ENCODE peak calls at places on chromosome 10, in five cellular contexts. D is upper lobe of left lung, X is HepG2, Q is GM12878, V is K562. T is an unnamed sample.

GRCh38 chr10:11677480-11677879 is 64.7 kb upstream of the ECHDC3 start:
- ATAC-seq in D (no peak), X (no peak), Q (peak; percentile 27), V (no peak), T (no peak)

GRCh38 chr10:7363700-7364099 is 47.1 kb downstream of the SFMBT2 start:
- ATAC-seq in D (no peak), X (no peak), Q (no peak), V (no peak), T (no peak)

GRCh38 chr10:373516-374309 is 238.5 kb downstream of the ZMYND11 start:
- ATAC-seq in D (no peak), X (peak; percentile 64), Q (no peak), V (no peak), T (no peak)

GRCh38 chr10:44935201-44935960 is 24.2 kb upstream of the RASSF4 start:
- ATAC-seq in D (no peak), X (peak; percentile 84), Q (no peak), V (no peak), T (peak; percentile 46)

GRCh38 chr10:132320776-132321469 is 11.1 kb upstream of the LRRC27 start:
- ATAC-seq in D (peak; percentile 8), X (no peak), Q (no peak), V (peak; percentile 10), T (no peak)

GRCh38 chr10:121245799-121246198 is 352.4 kb downstream of the FGFR2 start:
- ATAC-seq in D (no peak), X (no peak), Q (no peak), V (no peak), T (no peak)

GRCh38 chr10:69321037-69321715 is 42.9 kb downstream of the HK1 start:
- ATAC-seq in D (no peak), X (no peak), Q (no peak), V (no peak), T (no peak)

GRCh38 chr10:1115262-1115955 is 59.2 kb downstream of the WDR37 start:
- ATAC-seq in D (no peak), X (no peak), Q (no peak), V (no peak), T (no peak)

GRCh38 chr10:43707755-43708154 is 59.1 kb upstream of the ZNF32 start:
- ATAC-seq in D (no peak), X (peak; percentile 64), Q (no peak), V (no peak), T (peak; percentile 57)

GRCh38 chr10:74542077-74542476 is 284.3 kb upstream of the KAT6B start:
- ATAC-seq in D (peak; percentile 73), X (no peak), Q (no peak), V (no peak), T (peak; percentile 91)

GRCh38 chr10:100829103-100829870 is 83.5 kb upstream of the SLF2 start:
- ATAC-seq in D (no peak), X (peak; percentile 24), Q (peak; percentile 16), V (peak; percentile 36), T (peak; percentile 10)

GRCh38 chr10:33274096-33274785 is 60.2 kb downstream of the NRP1 start:
- ATAC-seq in D (peak; percentile 20), X (no peak), Q (no peak), V (no peak), T (no peak)

GRCh38 chr10:18571780-18572179 is 79.6 kb downstream of the NSUN6 start:
- ATAC-seq in D (no peak), X (no peak), Q (no peak), V (no peak), T (no peak)

GRCh38 chr10:90227259-90227658 is 525.9 kb downstream of the KIF20B start:
- ATAC-seq in D (no peak), X (no peak), Q (peak; percentile 42), V (no peak), T (no peak)

GRCh38 chr10:62095341-62096071 is 173.1 kb downstream of the RTKN2 start:
- ATAC-seq in D (no peak), X (peak; percentile 36), Q (no peak), V (no peak), T (peak; percentile 36)

GRCh38 chr10:119469325-119469707 is 73.2 kb downstream of the RGS10 start:
- ATAC-seq in D (no peak), X (no peak), Q (no peak), V (no peak), T (no peak)

GRCh38 chr10:21406595-21407218 is 118.8 kb downstream of the SKIDA1 start:
- ATAC-seq in D (no peak), X (no peak), Q (peak; percentile 67), V (peak; percentile 75), T (no peak)

GRCh38 chr10:79069325-79070090 is 742 bp downstream of the ZMIZ1 start:
- ATAC-seq in D (no peak), X (no peak), Q (peak; percentile 23), V (peak; percentile 22), T (no peak)

GRCh38 chr10:96642973-96643372 is 56.2 kb upstream of the TM9SF3 start:
- ATAC-seq in D (peak; percentile 52), X (peak; percentile 84), Q (peak; percentile 78), V (peak; percentile 93), T (no peak)

GRCh38 chr10:47038881-47039557 is 127.8 kb downstream of the PTPN20 start:
- ATAC-seq in D (no peak), X (no peak), Q (no peak), V (peak; percentile 56), T (no peak)

GRCh38 chr10:77746313-77746712 is 108.7 kb upstream of the KCNMA1 start:
- ATAC-seq in D (no peak), X (no peak), Q (no peak), V (peak; percentile 72), T (peak; percentile 71)

GRCh38 chr10:71505366-71505760 is 108.6 kb downstream of the CDH23 start:
- ATAC-seq in D (no peak), X (no peak), Q (no peak), V (no peak), T (no peak)
- TF ChIP-seq CTCF in D (no peak), X (no peak), Q (no peak), V (no peak), T (no peak)

GRCh38 chr10:129641351-129641750 is 174.3 kb downstream of the MGMT start:
- ATAC-seq in D (no peak), X (no peak), Q (no peak), V (no peak), T (no peak)
- H3K27me3 ChIP-seq in D (no peaks in the 10 kb centered on the region), X (no peaks in the 10 kb centered on the region), Q (no peaks in the 10 kb centered on the region), V (peaks cover 23% of the 10 kb centered on the region), T (no peaks in the 10 kb centered on the region)

DNA sequence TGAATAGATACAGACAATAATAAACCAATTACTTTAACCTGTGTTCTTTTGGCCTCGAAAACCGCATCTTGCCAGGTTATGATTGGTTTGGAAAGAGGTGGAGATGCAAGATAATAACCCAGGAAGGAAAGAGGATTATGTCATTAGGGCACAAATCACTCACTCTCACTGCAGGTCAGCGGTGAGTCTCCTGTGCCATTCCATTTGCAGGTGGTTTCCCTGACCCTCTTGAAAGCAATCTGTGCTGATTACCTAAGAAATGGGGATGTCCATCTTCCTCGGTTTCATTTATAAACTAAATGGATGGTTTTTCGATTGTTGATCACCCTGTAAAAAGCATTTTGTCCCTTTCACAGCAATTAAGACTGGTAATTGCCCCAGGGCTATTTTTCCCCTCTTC is 257.6 kb downstream of the IPMK start:
- ATAC-seq in D (no peak), X (no peak), Q (peak; percentile 55), V (no peak), T (no peak)
- TF ChIP-seq EP300 in D (no peak), X (no peak), Q (no peak), V (no peak), T (no peak)

GRCh38 chr10:60663850-60664249 is 114.4 kb upstream of the CDK1 start:
- ATAC-seq in D (no peak), X (no peak), Q (no peak), V (peak; percentile 43), T (no peak)

GRCh38 chr10:60664859-60665258 is 113.4 kb upstream of the CDK1 start:
- ATAC-seq in D (no peak), X (no peak), Q (no peak), V (no peak), T (no peak)

GRCh38 chr10:60660625-60661024 is 117.7 kb upstream of the CDK1 start:
- ATAC-seq in D (no peak), X (no peak), Q (no peak), V (no peak), T (no peak)

GRCh38 chr10:60661627-60662026 is 116.7 kb upstream of the CDK1 start:
- ATAC-seq in D (no peak), X (no peak), Q (no peak), V (no peak), T (no peak)

GRCh38 chr10:60662917-60663614 is 115.2 kb upstream of the CDK1 start:
- ATAC-seq in D (peak; percentile 74), X (no peak), Q (peak; percentile 27), V (peak; percentile 100), T (no peak)
- TF ChIP-seq CTCF in D (no peak), X (no peak), Q (no peak), V (peak; percentile 6), T (no peak)

GRCh38 chr10:133339708-133340380 is 3.1 kb upstream of the CALY start:
- ATAC-seq in D (peak; percentile 23), X (no peak), Q (no peak), V (no peak), T (no peak)
- H3K27me3 ChIP-seq in D (peaks cover 23% of the 10 kb centered on the region), X (peaks cover 2% of the 10 kb centered on the region), Q (peaks cover 4% of the 10 kb centered on the region), V (peaks cover under 1% of the 10 kb centered on the region), T (peaks cover 96% of the 10 kb centered on the region)

GRCh38 chr10:130135676-130136213 is 446 bp upstream of the GLRX3 start:
- ATAC-seq in D (no peak), X (peak; percentile 36), Q (peak; percentile 32), V (peak; percentile 24), T (no peak)

GRCh38 chr10:130137659-130138478 is 1.7 kb downstream of the GLRX3 start:
- ATAC-seq in D (peak; percentile 58), X (no peak), Q (no peak), V (no peak), T (no peak)

GRCh38 chr10:130138479-130138866 is 2.3 kb downstream of the GLRX3 start:
- ATAC-seq in D (peak; percentile 88), X (peak; percentile 56), Q (peak; percentile 28), V (peak; percentile 66), T (no peak)

GRCh38 chr10:130137077-130137448 is 872 bp downstream of the GLRX3 start:
- ATAC-seq in D (no peak), X (peak; percentile 22), Q (no peak), V (peak; percentile 8), T (no peak)

GRCh38 chr10:130136214-130137076 is at the start of gene GLRX3:
- ATAC-seq in D (peak; percentile 94), X (peak; percentile 80), Q (peak; percentile 91), V (peak; percentile 88), T (peak; percentile 97)
- TF ChIP-seq EP300 in D (no peak), X (no peak), Q (no peak), V (no peak), T (no peak)

GRCh38 chr10:14556285-14556956 is 218.3 kb downstream of the FAM107B start:
- ATAC-seq in D (peak; percentile 77), X (peak; percentile 88), Q (peak; percentile 71), V (peak; percentile 92), T (peak; percentile 41)
- TF ChIP-seq CTCF in D (no peak), X (peak; percentile 81), Q (peak; percentile 68), V (peak; percentile 54), T (no peak)

DNA sequence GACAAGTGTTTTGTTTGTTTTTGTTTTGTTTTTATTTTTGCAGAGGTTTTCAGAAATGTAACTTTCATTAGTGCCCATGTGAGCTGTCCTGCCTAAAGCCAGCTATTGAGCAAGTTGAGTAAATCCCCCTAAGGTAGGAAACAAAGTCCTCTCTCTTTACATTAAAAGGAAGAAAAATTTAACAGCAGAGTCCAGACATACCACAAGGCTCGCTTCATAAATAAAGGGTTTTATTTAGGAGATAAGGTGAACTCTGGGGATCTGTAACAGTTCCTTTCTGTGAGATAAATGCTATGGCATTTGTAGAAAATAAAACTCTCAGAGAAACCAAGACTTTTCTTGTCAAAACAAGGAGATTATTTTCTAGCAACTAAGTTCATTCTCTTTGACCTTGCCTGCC is 32.3 kb upstream of the LYZL1 start:
- ATAC-seq in D (no peak), X (no peak), Q (no peak), V (no peak), T (no peak)
- H3K27me3 ChIP-seq in D (no peaks in the 10 kb centered on the region), X (no peaks in the 10 kb centered on the region), Q (no peaks in the 10 kb centered on the region), V (peaks cover 17% of the 10 kb centered on the region), T (peaks cover 38% of the 10 kb centered on the region)